ENCODE peak calls at places on chromosomes 16 and 17, in ten cellular contexts. C is CD8-positive, alpha-beta T cell; L is AG10803; V is GM13976; K is GM23338; J is hepatocyte; M is RWPE2; E is WTC11; I is natural killer cell; Z is Peyer's patch. T is an unnamed sample.

GRCh38 chr17:67765623-67766022 is 47.9 kb downstream of the NOL11 start:
- DNase-seq in V (no peak), E (no peak), I (no peak), C (no peak), K (no peak), L (no peak), M (no peak), J (no peak), Z (no peak), T (no peak)

GRCh38 chr17:29593546-29594440 is 861 bp downstream of the ANKRD13B start:
- DNase-seq in V (no peak), E (peak; percentile 79), I (no peak), K (peak; percentile 94), M (no peak), J (peak; percentile 72), C (peak; percentile 39), Z (no peak), L (no peak), T (no peak)

GRCh38 chr16:54240180-54241125 is 46.1 kb downstream of the IRX3 start:
- DNase-seq in M (no peak), E (no peak), I (no peak), V (no peak), C (no peak), J (no peak), Z (no peak), K (no peak), L (peak; percentile 94), T (no peak)

GRCh38 chr17:2705263-2705662 is 6.3 kb downstream of the CLUH start:
- DNase-seq in E (no peak), V (no peak), L (no peak), J (peak; percentile 72), I (no peak), M (no peak), C (no peak), Z (peak; percentile 37), K (no peak), T (no peak)

GRCh38 chr17:17851603-17852002 is 14.8 kb upstream of the SREBF1 start:
- DNase-seq in V (no peak), E (no peak), K (no peak), L (no peak), M (no peak), C (no peak), J (no peak), Z (no peak), I (no peak), T (no peak)

GRCh38 chr17:27608330-27609230 is 22.4 kb upstream of the LGALS9 start:
- DNase-seq in V (no peak), C (no peak), E (no peak), I (no peak), K (no peak), Z (no peak), J (no peak), L (no peak), M (no peak), T (no peak)

GRCh38 chr16:29321585-29321984 is 84.9 kb downstream of the NPIPB11 start:
- DNase-seq in L (no peak), C (no peak), E (no peak), J (no peak), K (no peak), V (no peak), M (no peak), Z (no peak), I (no peak), T (no peak)

GRCh38 chr17:4317648-4318047 is 48.8 kb downstream of the UBE2G1 start:
- DNase-seq in C (no peak), E (no peak), J (no peak), Z (no peak), I (no peak), M (no peak), L (no peak), K (no peak), V (no peak), T (no peak)

GRCh38 chr16:66522816-66523590 is 26.9 kb downstream of the TK2 start:
- DNase-seq in J (no peak), V (no peak), I (no peak), M (no peak), C (no peak), L (no peak), E (no peak), K (no peak), Z (peak; percentile 15), T (no peak)

GRCh38 chr16:66521951-66522771 is 27.8 kb downstream of the TK2 start:
- DNase-seq in C (peak; percentile 91), J (peak; percentile 21), K (no peak), M (no peak), E (no peak), Z (peak; percentile 58), I (peak; percentile 70), L (peak; percentile 64), V (peak; percentile 66), T (peak; percentile 60)

GRCh38 chr16:66525396-66526180 is 24.3 kb downstream of the TK2 start:
- DNase-seq in J (no peak), E (no peak), V (no peak), K (no peak), Z (peak; percentile 23), C (no peak), I (no peak), L (peak; percentile 41), M (no peak), T (no peak)

GRCh38 chr16:66523861-66524354 is 26.0 kb downstream of the TK2 start:
- DNase-seq in M (no peak), Z (peak; percentile 47), K (no peak), C (peak; percentile 53), I (no peak), E (no peak), V (peak; percentile 46), J (no peak), L (no peak), T (peak; percentile 40)

GRCh38 chr16:66524601-66525164 is 25.2 kb downstream of the TK2 start:
- DNase-seq in I (no peak), J (no peak), K (no peak), C (no peak), E (no peak), L (no peak), Z (peak; percentile 46), M (no peak), V (peak; percentile 67), T (peak; percentile 71)
- TF ChIP-seq CTCF in I (no peak), J (no peak), K (no peak), C (no peak), E (no peak), L (no peak), Z (peak; percentile 3), M (no peak), V (no peak), T (no peak)

DNA sequence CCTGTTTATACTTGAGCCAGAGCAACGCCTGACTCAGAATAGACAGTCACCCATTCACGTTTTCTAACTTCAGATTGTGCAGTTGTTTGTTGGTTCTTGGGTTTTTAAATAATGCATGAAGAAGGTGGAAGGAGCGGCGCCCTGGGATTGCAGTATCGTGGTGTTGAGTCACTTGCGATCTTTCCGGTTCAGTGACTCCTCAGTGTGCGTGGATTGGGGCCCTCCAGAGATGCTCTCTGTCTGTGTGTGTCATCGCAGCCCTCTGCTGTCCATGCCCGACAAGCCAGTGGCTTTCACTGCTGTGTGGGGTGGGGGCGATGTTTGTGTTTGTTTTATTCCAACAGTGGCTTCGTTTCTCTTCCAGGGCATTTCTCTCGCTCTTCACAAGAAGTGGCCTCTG is 134.0 kb downstream of the RPTOR start:
- DNase-seq in C (no peak), V (no peak), E (no peak), K (no peak), J (peak; percentile 36), Z (no peak), M (no peak), I (no peak), L (peak; percentile 26), T (no peak)
- TF ChIP-seq CTCF in C (no peak), V (no peak), E (no peak), K (peak; percentile 27), J (no peak), Z (no peak), M (no peak), I (no peak), L (no peak), T (no peak)

GRCh38 chr16:8631373-8631772 is 9.9 kb downstream of the METTL22 start:
- DNase-seq in L (no peak), C (no peak), K (no peak), J (no peak), M (no peak), Z (no peak), V (no peak), E (no peak), I (no peak), T (no peak)

GRCh38 chr16:8632675-8633182 is 11.2 kb downstream of the METTL22 start:
- DNase-seq in I (no peak), L (no peak), C (no peak), M (no peak), J (no peak), K (no peak), Z (no peak), E (no peak), V (no peak), T (no peak)

GRCh38 chr16:8631818-8632217 is 10.3 kb downstream of the METTL22 start:
- DNase-seq in M (no peak), E (no peak), V (no peak), C (no peak), K (no peak), I (no peak), Z (no peak), J (no peak), L (no peak), T (no peak)

GRCh38 chr16:8639694-8640093 is 18.2 kb downstream of the METTL22 start:
- DNase-seq in I (no peak), E (no peak), Z (no peak), L (no peak), C (no peak), M (no peak), J (no peak), K (no peak), V (no peak), T (no peak)

DNA sequence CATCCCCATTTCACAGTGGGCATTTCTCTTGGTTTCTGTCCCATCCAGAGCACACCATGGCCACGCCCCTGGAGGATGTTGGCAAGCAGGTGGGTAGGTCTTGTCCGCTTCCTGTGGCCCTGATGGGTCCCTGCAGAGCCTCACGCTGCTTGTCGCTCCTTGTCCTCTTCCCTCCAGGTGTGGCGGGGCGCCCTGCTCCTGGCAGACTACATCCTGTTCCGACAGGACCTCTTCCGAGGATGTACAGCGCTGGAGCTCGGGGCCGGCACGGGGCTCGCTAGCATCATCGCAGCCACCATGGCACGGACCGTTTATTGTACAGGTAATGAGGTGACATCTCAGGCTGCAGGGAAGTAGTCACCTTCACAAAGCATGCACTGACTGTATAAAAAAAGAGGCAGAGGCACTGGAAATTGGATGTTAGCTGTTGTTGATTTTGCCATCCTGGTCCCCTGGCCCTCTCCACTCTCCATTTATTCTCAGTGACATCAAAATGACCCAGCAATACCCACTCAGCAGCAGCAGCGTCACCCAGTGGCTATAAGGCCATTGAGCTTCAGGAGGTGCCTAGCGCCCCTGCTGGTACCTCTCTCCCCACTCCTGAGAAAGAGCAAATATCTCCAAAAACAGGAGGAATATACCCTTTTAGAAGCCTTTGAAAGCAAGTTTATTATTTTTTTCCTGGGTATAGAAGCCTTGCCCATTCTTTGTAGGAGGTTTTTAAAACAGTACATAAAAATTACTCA is 13.7 kb downstream of the METTL22 start:
- DNase-seq in E (peak; percentile 74), I (no peak), M (no peak), V (no peak), L (peak; percentile 25), C (no peak), K (peak; percentile 87), J (peak; percentile 55), Z (no peak), T (no peak)
- TF ChIP-seq CTCF in E (peak; percentile 59), I (no peak), M (peak; percentile 68), V (no peak), L (peak; percentile 65), C (no peak), K (peak; percentile 98), J (peak; percentile 51), Z (peak; percentile 34), T (no peak)

DNA sequence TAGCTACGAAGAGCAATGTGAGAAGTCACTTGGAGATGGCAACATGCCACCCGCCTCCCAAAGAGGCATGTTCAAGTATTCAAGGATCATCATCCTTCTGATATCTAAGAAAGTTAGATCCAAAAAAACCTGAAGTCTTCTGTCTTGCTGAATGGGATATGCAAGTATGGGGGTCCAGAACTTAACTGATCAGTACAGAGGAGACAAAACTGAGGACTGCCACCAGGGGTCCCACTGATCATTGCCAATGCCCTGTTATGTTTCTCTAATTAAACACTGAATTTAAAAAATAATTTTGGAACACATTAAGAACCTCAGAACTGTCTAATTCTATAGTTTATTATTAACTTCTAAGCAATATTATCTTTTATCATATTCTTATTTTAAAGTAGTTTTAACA is 99.7 kb downstream of the CDH8 start:
- DNase-seq in I (no peak), Z (no peak), V (no peak), J (no peak), M (no peak), L (no peak), E (peak; percentile 40), C (no peak), K (peak; percentile 55), T (no peak)
- TF ChIP-seq CTCF in I (no peak), Z (no peak), V (no peak), J (peak; percentile 33), M (peak; percentile 38), L (peak; percentile 7), E (peak; percentile 51), C (no peak), K (peak; percentile 70), T (no peak)